ENCODE peak calls at places on chromosomes 5 and 9, in five cellular contexts. H, W, I, J and Q are unnamed samples.

GRCh38 chr9:125646222-125647100 is 60.5 kb downstream of the MAPKAP1 start:
- DNase-seq in H (no peak), J (no peak), W (no peak), I (no peak), Q (no peak)

GRCh38 chr9:26863074-26863473 is 29.5 kb downstream of the CAAP1 start:
- DNase-seq in J (no peak), I (no peak), H (no peak), W (peak; percentile 3), Q (no peak)

GRCh38 chr9:91416086-91416712 is 7.4 kb downstream of the NFIL3 start:
- DNase-seq in I (no peak), W (peak; percentile 81), J (no peak), H (no peak), Q (no peak)

GRCh38 chr5:16826379-16827125 is 109.5 kb downstream of the MYO10 start:
- DNase-seq in W (no peak), J (no peak), H (no peak), I (no peak), Q (no peak)

GRCh38 chr9:134784612-134785305 is 95.9 kb upstream of the FCN2 start:
- DNase-seq in J (no peak), I (no peak), W (no peak), H (no peak), Q (no peak)

GRCh38 chr5:138095100-138095907 is 11.5 kb downstream of the WNT8A start:
- DNase-seq in I (no peak), J (no peak), H (peak; percentile 42), W (no peak), Q (no peak)

GRCh38 chr5:83000448-83000847 is 76.7 kb downstream of the TMEM167A start:
- DNase-seq in I (no peak), H (no peak), J (no peak), W (peak; percentile 41), Q (no peak)

GRCh38 chr9:130138791-130139190 is 33.4 kb upstream of the NCS1 start:
- DNase-seq in H (no peak), I (no peak), J (peak; percentile 48), W (peak; percentile 86), Q (no peak)

GRCh38 chr9:21801683-21802417 is 586 bp upstream of the MTAP start:
- DNase-seq in H (peak; percentile 93), I (no peak), W (peak; percentile 94), J (peak; percentile 73), Q (no peak)

GRCh38 chr5:93359296-93359957 is 221.6 kb downstream of the NR2F1-AS1 start:
- DNase-seq in J (no peak), I (no peak), W (peak; percentile 84), H (no peak), Q (no peak)

GRCh38 chr5:180596668-180597231 is 5.5 kb upstream of the SCGB3A1 start:
- DNase-seq in J (no peak), W (no peak), H (peak; percentile 59), I (no peak), Q (no peak)

GRCh38 chr9:116617389-116617788 is 69.7 kb upstream of the TRIM32 start:
- DNase-seq in J (no peak), H (no peak), I (no peak), W (no peak), Q (no peak)

DNA sequence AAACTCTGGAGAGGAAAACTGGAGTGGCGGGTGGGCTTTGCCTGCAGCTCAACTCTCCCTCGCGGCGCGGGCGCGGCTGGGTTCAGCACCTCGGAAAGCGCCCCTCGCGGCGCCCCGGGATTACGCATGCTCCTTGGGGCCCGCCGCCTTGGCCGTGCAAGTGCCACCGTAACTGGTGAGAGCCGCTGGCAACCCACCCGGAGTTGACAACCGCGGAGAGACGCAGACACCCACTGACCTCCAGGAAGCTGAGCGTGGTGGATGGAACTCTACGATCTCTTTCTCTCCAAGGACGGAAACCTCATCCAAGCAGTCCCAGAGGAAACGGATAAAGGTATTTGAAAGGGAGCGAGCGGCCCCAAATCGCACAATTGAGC is 194 bp upstream of the RXFP3 start:
- DNase-seq in J (peak; percentile 51), I (no peak), W (peak; percentile 55), H (peak; percentile 89), Q (no peak)
- TF ChIP-seq CTCF in J (peak; percentile 46), I (peak; percentile 26), W (no peak), H (no peak), Q (no peak)

DNA sequence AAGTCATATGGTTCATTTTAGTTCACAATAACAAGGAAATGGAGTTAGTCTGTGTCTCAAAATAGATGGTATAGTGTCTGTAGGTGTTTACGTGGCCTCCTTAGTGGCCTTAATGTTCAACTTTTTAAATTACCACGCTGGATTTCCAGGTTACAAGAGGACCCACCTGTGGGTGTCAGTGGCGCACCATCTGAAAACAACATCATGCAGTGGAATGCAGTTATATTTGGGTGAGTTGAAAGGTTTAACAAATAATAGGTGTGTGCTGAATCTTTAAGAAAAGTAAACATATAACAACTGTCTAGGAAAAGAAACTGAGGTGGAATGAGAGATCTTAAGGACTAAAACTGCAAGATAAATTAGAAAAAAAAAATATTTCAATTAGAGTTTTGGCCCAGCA is 2.9 kb downstream of the UBE2B start:
- DNase-seq in W (peak; percentile 14), H (peak; percentile 12), J (no peak), I (no peak), Q (no peak)
- TF ChIP-seq CTCF in W (no peak), H (no peak), J (no peak), I (no peak), Q (no peak)

DNA sequence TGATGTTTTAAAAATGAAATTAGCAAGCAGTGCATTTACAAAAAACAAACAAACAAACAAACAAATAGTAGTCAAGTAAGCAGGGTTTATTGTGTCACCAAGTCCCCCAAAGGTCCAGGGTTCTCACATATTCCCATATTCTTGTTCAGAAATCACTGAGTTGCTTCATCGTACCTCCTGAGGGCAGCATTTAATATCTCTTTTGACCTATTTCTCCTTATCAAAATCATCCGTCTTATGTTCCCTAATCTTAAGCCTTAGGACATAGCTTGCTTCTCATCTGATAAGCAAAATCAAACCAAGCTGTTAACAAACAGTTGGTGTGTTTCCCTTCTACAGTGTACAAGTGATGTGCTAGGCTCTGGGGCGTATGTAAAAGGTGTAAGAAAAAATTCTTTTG is 109.5 kb upstream of the MAN2A1 start:
- DNase-seq in H (no peak), J (no peak), W (no peak), I (no peak), Q (no peak)
- TF ChIP-seq CTCF in H (no peak), J (no peak), W (no peak), I (no peak), Q (no peak)

DNA sequence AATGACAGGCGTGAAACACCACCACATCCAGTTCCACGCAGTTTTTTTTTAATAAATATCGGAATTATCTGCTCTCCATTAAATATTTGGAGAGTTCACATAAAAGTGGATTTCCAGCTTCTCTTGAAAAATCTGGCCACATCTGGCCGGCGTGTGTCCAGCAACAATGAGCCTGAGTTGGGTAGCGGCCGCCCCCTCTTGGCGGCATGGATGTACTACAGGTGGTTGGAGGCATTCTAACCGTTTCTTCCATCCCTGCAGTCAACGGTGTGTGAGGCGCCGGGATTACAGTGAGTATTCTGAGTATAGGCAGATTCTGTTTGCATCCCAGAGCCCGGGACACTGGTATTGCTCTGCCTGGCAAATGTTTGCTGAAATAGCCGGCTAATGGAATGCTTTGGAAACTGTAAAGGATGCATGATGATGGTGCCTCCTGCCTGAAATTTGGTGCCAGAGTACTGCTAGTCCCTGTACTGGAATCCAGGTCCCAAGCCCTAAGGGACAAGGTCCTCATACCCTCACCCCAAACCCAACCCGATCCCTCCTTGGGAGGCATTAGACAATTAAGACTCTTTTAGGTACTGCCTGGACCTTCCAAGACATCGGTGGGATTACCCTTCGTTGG is 13.6 kb upstream of the GM2A start:
- DNase-seq in I (no peak), H (peak; percentile 96), W (peak; percentile 67), J (peak; percentile 82), Q (peak; percentile 64)
- TF ChIP-seq CTCF in I (peak; percentile 74), H (no peak), W (peak; percentile 86), J (peak; percentile 97), Q (peak; percentile 95)